ENCODE peak calls at places on chromosomes 6 and 20, in nine cellular contexts. K is activated T-cell treated with anti-CD3 and anti-CD28 coated beads for 24 hours; U is ovary; B is C1 segment of cervical spinal cord; Y is GM13976; L is stimulated activated CD8-positive, alpha-beta memory T cell treated with anti-CD3 and anti-CD28 coated beads, Interleukin-15, amount 100 ng/mL, for 24 hours; Q is tibial artery; G is left lung; Z is NCI-H1092 treated with DMSO at 0.1 percent for 48 hours. R is an unnamed sample.

GRCh38 chr6:43923376-43924221 is 153.6 kb downstream of the VEGFA start:
- DNase-seq in L (no peak), Z (no peak), B (no peak), Q (peak; percentile 57), G (no peak), Y (no peak), U (peak; percentile 18), K (no peak), R (no peak)

GRCh38 chr6:72464246-72464645 is 157.6 kb upstream of the KCNQ5 start:
- DNase-seq in Z (no peak), G (no peak), Y (no peak), Q (no peak), L (no peak), B (no peak), K (no peak), U (no peak), R (no peak)

GRCh38 chr20:4041748-4042411 is 26.5 kb upstream of the RNF24 start:
- DNase-seq in L (no peak), G (peak; percentile 88), B (no peak), Z (no peak), Y (no peak), U (peak; percentile 85), K (no peak), Q (peak; percentile 71), R (peak; percentile 77)

GRCh38 chr6:15288856-15289255 is 43.0 kb downstream of the JARID2 start:
- DNase-seq in U (no peak), B (no peak), K (no peak), Z (no peak), Y (no peak), L (no peak), G (no peak), Q (no peak), R (no peak)

GRCh38 chr20:48482790-48483189 is 345.0 kb downstream of the PREX1 start:
- DNase-seq in U (no peak), L (no peak), Y (peak; percentile 51), Z (no peak), Q (no peak), K (no peak), G (no peak), B (no peak), R (no peak)

GRCh38 chr6:74942130-74942529 is 263.7 kb downstream of the COL12A1 start:
- DNase-seq in B (no peak), Q (no peak), U (no peak), K (no peak), Z (no peak), G (no peak), L (no peak), Y (no peak), R (no peak)

GRCh38 chr6:42120895-42121865 is 21.2 kb downstream of the C6orf132 start:
- DNase-seq in U (no peak), Z (no peak), Q (no peak), B (no peak), Y (no peak), K (no peak), G (no peak), L (no peak), R (no peak)

GRCh38 chr6:132932566-132932965 is 118.2 kb downstream of the RPS12 start:
- DNase-seq in Y (no peak), Q (no peak), G (no peak), L (no peak), K (no peak), B (no peak), Z (peak; percentile 64), U (no peak), R (no peak)

GRCh38 chr6:140105857-140106256 is 731.4 kb upstream of the CITED2 start:
- DNase-seq in Q (no peak), K (no peak), B (no peak), G (no peak), L (no peak), Y (no peak), Z (no peak), U (no peak), R (no peak)

GRCh38 chr20:47150403-47151152 is 205.9 kb downstream of the ZMYND8 start:
- DNase-seq in K (peak; percentile 1), B (no peak), Y (peak; percentile 53), Q (peak; percentile 81), L (no peak), G (no peak), Z (peak; percentile 69), U (peak; percentile 42), R (no peak)